ENCODE peak calls at places on chromosomes 16 and 17, in five cellular contexts. K, G, C, R and V are unnamed samples.

GRCh38 chr17:9021985-9022552 is 759 bp downstream of the NTN1 start:
- DNase-seq in R (no peak), C (no peak), K (no peak), G (no peak), V (peak)

GRCh38 chr16:31862761-31863160 is 10.8 kb upstream of the ZNF267 start:
- DNase-seq in K (no peak), G (no peak), R (no peak), C (no peak), V (no peak)

GRCh38 chr17:75785016-75785769 is 587 bp downstream of the UNK start:
- DNase-seq in G (peak), C (peak), K (peak), R (no peak), V (peak)

GRCh38 chr17:47291242-47291873 is 32.4 kb upstream of the EFCAB13 start:
- DNase-seq in C (no peak), R (no peak), G (no peak), K (peak), V (no peak)

GRCh38 chr16:10594312-10594950 is 14.0 kb upstream of the EMP2 start:
- DNase-seq in C (no peak), R (no peak), G (no peak), K (no peak), V (no peak)

GRCh38 chr17:62163847-62164246 is 98.8 kb upstream of the MED13 start:
- DNase-seq in R (no peak), G (no peak), C (no peak), K (peak), V (no peak)

GRCh38 chr17:36869856-36870617 is 67.2 kb upstream of the LHX1 start:
- DNase-seq in G (no peak), K (no peak), C (no peak), R (no peak), V (no peak)

GRCh38 chr17:31997005-31997404 is 10.2 kb upstream of the LRRC37B start:
- DNase-seq in R (no peak), G (no peak), K (no peak), C (no peak), V (no peak)

GRCh38 chr17:21286066-21286770 is 1.7 kb downstream of the MAP2K3 start:
- DNase-seq in R (no peak), C (no peak), G (no peak), K (peak), V (peak)

GRCh38 chr17:2222901-2223616 is 80.5 kb downstream of the SMG6 start:
- DNase-seq in G (no peak), K (no peak), C (peak), R (no peak), V (no peak)

GRCh38 chr16:57038151-57038550 is 48.8 kb downstream of the NLRC5 start:
- DNase-seq in K (no peak), G (no peak), C (no peak), R (no peak), V (no peak)

DNA sequence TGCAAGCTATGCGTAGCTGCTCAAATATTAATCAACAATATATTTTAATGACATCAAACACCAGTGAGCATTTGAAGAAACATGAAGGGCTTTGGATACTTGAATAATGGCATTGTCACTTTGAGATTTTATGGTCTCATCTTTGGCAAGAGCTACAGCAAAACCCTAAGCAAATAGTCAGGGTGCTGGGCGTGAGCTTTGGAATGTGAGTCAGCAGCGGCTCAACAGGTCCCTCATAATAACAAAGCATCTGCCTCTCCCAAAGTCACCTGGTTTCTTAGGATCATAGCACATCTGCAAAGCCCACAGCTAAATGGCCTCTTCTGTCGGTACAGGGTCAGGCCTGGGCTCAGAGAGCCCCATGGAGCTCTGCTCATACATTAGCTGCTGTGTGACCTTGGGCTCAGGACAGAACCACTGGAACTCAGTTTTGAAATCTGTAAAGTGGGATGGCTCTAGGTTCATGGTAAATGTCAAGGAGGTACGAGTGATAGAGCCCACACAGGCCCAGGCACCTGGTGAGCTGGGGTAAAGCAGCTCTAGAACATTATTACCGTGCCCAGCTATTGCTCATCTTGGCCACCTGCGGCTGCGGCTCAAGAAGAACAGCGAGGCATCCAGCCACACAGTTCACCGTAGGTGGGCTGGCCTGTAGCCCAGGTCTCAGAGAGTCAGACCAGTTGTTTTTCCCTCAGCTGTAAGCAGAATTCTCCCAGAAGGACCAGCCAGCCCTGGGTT is 544.4 kb upstream of the CDH11 start:
- DNase-seq in G (no peak), K (peak), R (no peak), C (no peak), V (no peak)
- TF ChIP-seq SUZ12 in G (no peak), K (no peak), R (no peak), C (no peak), V (no peak)

DNA sequence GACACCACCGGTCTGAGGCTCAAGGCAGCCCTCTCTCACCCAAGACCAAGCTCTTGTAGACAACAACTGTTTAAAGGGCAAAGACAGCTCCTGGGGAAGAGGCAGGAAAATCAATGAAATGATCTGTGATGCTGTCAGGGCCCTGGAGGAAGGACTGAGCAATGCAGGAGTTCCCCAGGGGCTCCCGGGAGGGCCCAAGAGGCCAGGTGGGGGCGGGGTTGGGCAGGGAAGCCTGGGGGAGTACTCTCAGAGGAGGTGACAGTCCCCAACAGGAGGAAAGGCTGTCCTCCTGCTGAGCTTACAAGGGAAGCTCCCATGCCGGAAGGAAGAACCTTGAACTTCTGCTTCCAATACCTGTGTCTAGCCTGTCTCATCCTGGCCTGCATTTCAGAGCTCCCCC is 8.3 kb upstream of the NOS2 start:
- DNase-seq in R (no peak), G (no peak), C (peak), K (no peak), V (no peak)
- TF ChIP-seq SUZ12 in R (no peak), G (no peak), C (no peak), K (no peak), V (no peak)

GRCh38 chr16:73951541-73951940 is 345.1 kb upstream of the PSMD7 start:
- DNase-seq in R (no peak), C (no peak), K (no peak), G (no peak), V (no peak)

GRCh38 chr16:73956592-73957495 is 339.8 kb upstream of the PSMD7 start:
- DNase-seq in R (no peak), C (peak), G (peak), K (peak), V (peak)

GRCh38 chr16:73949574-73950348 is 346.9 kb upstream of the PSMD7 start:
- DNase-seq in R (no peak), G (no peak), C (no peak), K (no peak), V (no peak)

DNA sequence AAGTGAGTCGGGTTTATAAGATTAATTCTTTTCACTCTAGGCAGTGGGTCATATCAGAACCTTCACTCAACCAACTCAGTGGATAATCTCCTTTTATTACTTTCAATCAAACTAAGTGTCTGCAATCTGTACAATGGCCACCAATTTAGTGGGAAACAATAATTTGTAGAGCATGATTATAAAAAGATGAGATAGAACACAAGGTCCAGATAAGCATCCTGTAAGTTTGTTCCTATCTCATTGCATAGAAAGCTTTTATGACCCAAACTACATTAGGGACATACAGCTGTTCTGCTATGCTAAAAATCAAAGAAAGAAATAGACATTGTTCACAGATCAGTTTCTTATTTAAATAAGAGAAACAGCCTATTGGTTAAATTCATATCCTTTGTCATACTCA is 341.4 kb upstream of the PSMD7 start:
- DNase-seq in R (no peak), K (no peak), C (no peak), G (no peak), V (no peak)
- TF ChIP-seq SUZ12 in R (no peak), K (no peak), C (no peak), G (no peak), V (no peak)

GRCh38 chr16:4790871-4791270 is 2.7 kb upstream of the SEPTIN12 start:
- DNase-seq in C (no peak), K (no peak), R (no peak), G (no peak), V (no peak)
- TF ChIP-seq SUZ12 in C (no peak), K (no peak), R (no peak), G (no peak), V (no peak)

GRCh38 chr17:43713494-43714162 is 45.0 kb downstream of the SOST start:
- DNase-seq in C (no peak), R (no peak), K (no peak), G (no peak), V (peak)
- TF ChIP-seq SUZ12 in C (no peak), R (peak), K (no peak), G (peak), V (no peak)

DNA sequence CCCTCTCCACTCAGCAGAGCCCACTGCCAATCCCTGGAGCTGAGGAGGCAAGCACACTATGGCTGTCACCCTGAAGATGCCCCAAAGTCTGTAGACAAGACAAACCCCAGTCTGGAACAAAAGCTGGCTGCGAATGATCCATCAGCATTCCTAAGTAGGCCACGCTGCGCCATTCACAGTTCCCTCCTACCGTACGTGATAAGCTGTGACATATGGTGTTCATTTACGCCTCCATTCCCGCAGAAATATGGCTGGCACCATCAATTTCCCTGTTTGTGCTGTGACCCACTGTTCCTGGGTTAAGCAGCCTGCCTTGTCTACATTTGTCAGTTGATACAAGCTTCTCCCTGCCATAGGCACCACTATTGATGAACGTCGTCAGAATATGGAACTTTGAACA is 294.9 kb downstream of the TMEM114 start:
- DNase-seq in G (no peak), R (no peak), K (no peak), C (no peak), V (no peak)
- TF ChIP-seq SUZ12 in G (no peak), R (no peak), K (no peak), C (no peak), V (no peak)

GRCh38 chr17:13266596-13266995 is 248.8 kb upstream of the ELAC2 start:
- DNase-seq in G (no peak), R (no peak), K (no peak), C (no peak), V (no peak)
- TF ChIP-seq SUZ12 in G (no peak), R (no peak), K (no peak), C (no peak), V (no peak)

DNA sequence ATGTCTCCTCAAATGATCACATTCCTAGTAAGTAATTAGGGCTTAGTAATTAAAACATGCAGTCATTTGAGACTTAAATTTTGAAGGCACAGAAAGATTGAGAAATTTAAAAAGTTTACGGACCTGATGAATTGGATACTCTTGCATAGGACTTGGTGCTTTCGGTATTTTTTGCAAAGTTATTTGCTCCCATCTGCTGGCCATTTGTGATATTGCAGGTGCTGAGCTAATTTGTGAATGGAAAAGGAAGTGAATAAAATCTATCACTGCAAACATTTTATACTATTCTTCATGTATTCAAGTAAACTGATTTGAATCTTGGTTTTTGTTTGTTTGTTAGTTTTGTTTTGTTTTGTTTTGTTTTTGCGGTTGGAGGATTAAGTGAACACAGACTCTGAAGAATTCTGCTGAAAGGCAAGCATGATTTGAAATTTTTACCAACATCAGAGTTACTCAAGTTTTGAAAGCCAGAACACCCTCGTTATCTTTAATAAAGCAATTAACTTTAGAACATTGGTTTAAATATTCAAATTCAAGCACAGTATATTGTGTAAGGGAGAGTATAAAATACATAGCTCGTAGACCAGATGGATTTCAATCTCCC is 689.5 kb upstream of the RBFOX1 start:
- DNase-seq in C (peak), G (peak), R (no peak), K (peak), V (peak)
- TF ChIP-seq SUZ12 in C (no peak), G (no peak), R (no peak), K (no peak), V (no peak)